ENCODE peak calls at places on chromosomes 3 and 15, in seven cellular contexts. B is hepatic stellate cell; Q is stimulated activated CD8-positive, alpha-beta memory T cell treated with anti-CD3 and anti-CD28 coated beads, Interleukin-4, amount 100 ng/mL, for 24 hours; N is H54; E is tibial nerve; G is aorta; U is amniotic stem cell. M is an unnamed sample.

GRCh38 chr3:13021141-13021933 is 51.9 kb downstream of the IQSEC1 start:
- DNase-seq in G (peak), N (no peak), E (no peak), Q (no peak), U (no peak), B (no peak), M (no peak)

GRCh38 chr15:76060098-76060989 is 559 bp downstream of the TMEM266 start:
- DNase-seq in G (no peak), N (no peak), U (no peak), E (no peak), Q (no peak), B (no peak), M (no peak)

GRCh38 chr3:14792691-14793121 is 26.1 kb upstream of the FGD5 start:
- DNase-seq in E (no peak), B (no peak), N (no peak), G (no peak), U (no peak), Q (no peak), M (no peak)

GRCh38 chr3:122564155-122564912 is at the start of the genes DTX3L and PARP9:
- DNase-seq in B (peak), N (peak), Q (peak), U (peak), G (peak), E (peak), M (peak)

GRCh38 chr15:78222745-78223395 is 11.5 kb downstream of the ACSBG1 start:
- DNase-seq in E (no peak), G (no peak), B (no peak), Q (no peak), N (no peak), U (no peak), M (no peak)

GRCh38 chr3:45909542-45909941 is 23.2 kb downstream of the CCR9 start:
- DNase-seq in E (no peak), U (no peak), N (no peak), Q (no peak), B (no peak), G (no peak), M (no peak)

GRCh38 chr15:44075535-44075934 is 119.5 kb downstream of the FRMD5 start:
- DNase-seq in U (no peak), B (no peak), Q (no peak), G (no peak), N (no peak), E (no peak), M (no peak)

GRCh38 chr15:72068826-72069225 is 49.1 kb downstream of the MYO9A start:
- DNase-seq in Q (no peak), B (no peak), N (no peak), U (no peak), G (no peak), E (no peak), M (no peak)

GRCh38 chr3:110743984-110744383 is 327.6 kb upstream of the NECTIN3 start:
- DNase-seq in N (no peak), G (no peak), U (no peak), Q (no peak), B (no peak), E (no peak), M (no peak)

GRCh38 chr3:188786424-188786823 is 385.3 kb upstream of the TPRG1 start:
- DNase-seq in N (no peak), U (no peak), B (no peak), G (no peak), Q (no peak), E (no peak), M (no peak)

GRCh38 chr15:33533197-33533596 is 222.4 kb downstream of the RYR3 start:
- DNase-seq in B (no peak), E (no peak), G (no peak), N (no peak), Q (no peak), U (no peak), M (no peak)

GRCh38 chr15:91824256-91824655 is 29.3 kb upstream of the SLCO3A1 start:
- DNase-seq in E (no peak), G (no peak), Q (no peak), B (no peak), N (no peak), U (no peak), M (no peak)

GRCh38 chr3:135966349-135966695 is 794 bp downstream of the PPP2R3A start:
- DNase-seq in E (no peak), U (no peak), Q (no peak), N (no peak), G (no peak), B (peak), M (no peak)

GRCh38 chr3:185470323-185470722 is 28.5 kb downstream of the TMEM41A start:
- DNase-seq in G (no peak), E (no peak), B (no peak), U (no peak), N (no peak), Q (no peak), M (no peak)

GRCh38 chr3:185423178-185423577 is 60.2 kb downstream of the MAP3K13 start:
- DNase-seq in B (no peak), E (no peak), Q (no peak), U (no peak), N (peak), G (no peak), M (no peak)

GRCh38 chr15:38878026-38878425 is 313.4 kb upstream of the RASGRP1 start:
- DNase-seq in N (no peak), Q (no peak), B (no peak), G (no peak), U (no peak), E (no peak), M (no peak)

GRCh38 chr3:72265250-72265649 is 480.3 kb upstream of the PROK2 start:
- DNase-seq in G (no peak), E (no peak), B (no peak), U (no peak), N (no peak), Q (no peak), M (no peak)

GRCh38 chr3:140942221-140943104 is 827 bp downstream of the SLC25A36 start:
- DNase-seq in N (peak), U (peak), Q (peak), G (peak), E (peak), B (peak), M (peak)

GRCh38 chr3:108182339-108182738 is 39.9 kb downstream of the IFT57 start:
- DNase-seq in N (no peak), U (no peak), Q (no peak), B (no peak), E (no peak), G (no peak), M (no peak)

GRCh38 chr3:160870327-160870726 is 114.3 kb downstream of the PPM1L start:
- DNase-seq in U (no peak), B (no peak), G (no peak), E (no peak), Q (no peak), N (no peak), M (no peak)

GRCh38 chr3:22474706-22475470 is 723.9 kb upstream of the ZNF385D start:
- DNase-seq in E (no peak), B (no peak), Q (no peak), N (no peak), G (peak), U (no peak), M (no peak)

GRCh38 chr3:28476194-28476593 is 127.6 kb upstream of the AZI2 start:
- DNase-seq in N (peak), B (peak), U (peak), E (no peak), Q (no peak), G (no peak), M (peak)

GRCh38 chr15:61796056-61796455 is 264.2 kb downstream of the VPS13C start:
- DNase-seq in E (no peak), Q (no peak), B (no peak), N (no peak), U (no peak), G (no peak), M (no peak)

GRCh38 chr15:68281008-68281407 is 3.5 kb downstream of the FEM1B start:
- DNase-seq in U (no peak), N (no peak), B (no peak), Q (no peak), G (no peak), E (no peak), M (no peak)

GRCh38 chr3:100030914-100031313 is 83.4 kb downstream of the FILIP1L start:
- DNase-seq in N (no peak), Q (no peak), E (no peak), G (no peak), B (no peak), U (no peak), M (no peak)

GRCh38 chr3:53181528-53181927 is 20.5 kb downstream of the PRKCD start:
- DNase-seq in B (no peak), G (no peak), U (no peak), Q (no peak), E (no peak), N (no peak), M (no peak)

GRCh38 chr15:70237626-70238025 is 139.9 kb upstream of the TLE3 start:
- DNase-seq in B (no peak), G (no peak), N (no peak), U (no peak), Q (no peak), E (no peak), M (no peak)

GRCh38 chr15:77629070-77630030 is 3.4 kb downstream of the LINGO1 start:
- DNase-seq in N (no peak), G (no peak), B (no peak), U (no peak), E (no peak), Q (no peak), M (no peak)

GRCh38 chr15:78906310-78906608 is 33.6 kb downstream of the MORF4L1 start:
- DNase-seq in E (no peak), N (peak), G (peak), B (peak), U (peak), Q (no peak), M (peak)

GRCh38 chr3:114687157-114687556 is 393.3 kb downstream of the TIGIT start:
- DNase-seq in N (no peak), B (no peak), G (no peak), E (no peak), U (no peak), Q (no peak), M (no peak)

GRCh38 chr3:7504886-7505775 is 644.2 kb downstream of the GRM7 start:
- DNase-seq in N (no peak), Q (no peak), E (no peak), U (no peak), B (no peak), G (peak), M (no peak)

GRCh38 chr3:51340989-51341636 is 44.0 kb upstream of the MANF start:
- DNase-seq in Q (no peak), B (no peak), G (no peak), N (no peak), E (no peak), U (no peak), M (no peak)

GRCh38 chr3:195708626-195709481 is 11.9 kb upstream of the MUC20 start:
- DNase-seq in Q (no peak), N (no peak), U (no peak), E (no peak), G (peak), B (no peak), M (no peak)

GRCh38 chr3:137988152-137988551 is 21.8 kb upstream of the CLDN18 start:
- DNase-seq in B (no peak), G (no peak), E (no peak), N (no peak), U (no peak), Q (no peak), M (no peak)

M was measured in AG08396.